ENCODE peak calls at places on chromosomes 3 and 15, in five cellular contexts. Z is mammary epithelial cell, X is GM23338, R is pancreas, B is AG04450. V is an unnamed sample. For H3K27me3, the result is how much of the 10 kb centered on the place peaks cover.

GRCh38 chr3:183975981-183976662 is 41.6 kb downstream of the ABCC5 start:
- DNase-seq in Z (no peak), X (peak), R (no peak), B (no peak), V (no peak)

GRCh38 chr3:99896482-99896881 is 78.8 kb downstream of the CMSS1 start:
- DNase-seq in Z (no peak), X (peak), R (no peak), B (no peak), V (no peak)

GRCh38 chr15:56323435-56323834 is 41.8 kb upstream of the TEX9 start:
- DNase-seq in Z (no peak), X (no peak), R (no peak), B (no peak), V (no peak)

GRCh38 chr3:81443948-81444347 is 317.5 kb downstream of the GBE1 start:
- DNase-seq in Z (peak), X (no peak), R (no peak), B (no peak), V (no peak)

GRCh38 chr3:189363856-189364255 is 192.1 kb downstream of the TPRG1 start:
- DNase-seq in Z (peak), X (no peak), R (no peak), B (no peak), V (no peak)

GRCh38 chr3:77071364-77071763 is 31.5 kb downstream of the ROBO2 start:
- DNase-seq in Z (no peak), X (no peak), R (no peak), B (no peak), V (no peak)

GRCh38 chr3:83477563-83477962 is 1481.2 kb upstream of the CADM2 start:
- DNase-seq in Z (no peak), X (no peak), R (no peak), B (no peak), V (no peak)

GRCh38 chr3:11464356-11464755 is 179.4 kb downstream of the VGLL4 start:
- DNase-seq in Z (no peak), X (no peak), R (no peak), B (no peak), V (no peak)

GRCh38 chr15:76360416-76360815 is 23.8 kb downstream of the ISL2 start:
- DNase-seq in Z (no peak), X (no peak), R (no peak), B (no peak), V (no peak)

GRCh38 chr3:61718565-61718964 is 157.2 kb downstream of the PTPRG start:
- DNase-seq in Z (no peak), X (no peak), R (no peak), B (no peak), V (no peak)

GRCh38 chr3:14377838-14378169 is 24.6 kb upstream of the SLC6A6 start:
- DNase-seq in Z (no peak), X (no peak), R (no peak), B (no peak), V (peak)

GRCh38 chr3:87706176-87706575 is 352.6 kb downstream of the CGGBP1 start:
- DNase-seq in Z (peak), X (no peak), R (no peak), B (no peak), V (no peak)

GRCh38 chr3:119580148-119580760 is 962 bp downstream of the ADPRH start:
- DNase-seq in Z (no peak), X (peak), R (peak), B (no peak), V (no peak)

GRCh38 chr15:87120555-87120954 is 1040.9 kb downstream of the AGBL1 start:
- DNase-seq in Z (no peak), X (no peak), R (no peak), B (no peak), V (no peak)

GRCh38 chr3:171328419-171329082 is 131.7 kb downstream of the TNIK start:
- DNase-seq in Z (no peak), X (peak), R (no peak), B (no peak), V (peak)

GRCh38 chr3:117103645-117104044 is 394.1 kb downstream of the TUSC7 start:
- DNase-seq in Z (no peak), X (peak), R (no peak), B (no peak), V (no peak)

GRCh38 chr3:110157221-110157620 is 819.9 kb upstream of the DPPA4 start:
- DNase-seq in Z (no peak), X (no peak), R (no peak), B (no peak), V (no peak)

GRCh38 chr15:83504365-83504764 is 57.2 kb downstream of the SH3GL3 start:
- DNase-seq in Z (no peak), X (no peak), R (no peak), B (no peak), V (no peak)

GRCh38 chr3:48503406-48504050 is 446 bp downstream of the SHISA5 start:
- DNase-seq in Z (peak), X (peak), R (peak), B (no peak), V (no peak)

GRCh38 chr3:151085227-151085888 is at the start of gene MED12L:
- DNase-seq in Z (peak), X (peak), R (peak), B (peak), V (peak)

GRCh38 chr15:67741313-67741712 is 84.0 kb upstream of the SKOR1 start:
- DNase-seq in Z (no peak), X (no peak), R (no peak), B (no peak), V (no peak)

GRCh38 chr3:11185564-11186317 is 31.4 kb downstream of the HRH1 start:
- DNase-seq in Z (peak), X (no peak), R (peak), B (peak), V (no peak)

GRCh38 chr15:55221090-55222011 is 24.6 kb upstream of the RSL24D1 start:
- DNase-seq in Z (peak), X (peak), R (no peak), B (peak), V (peak)

GRCh38 chr3:30631237-30631961 is 25.0 kb downstream of the TGFBR2 start:
- DNase-seq in Z (no peak), X (no peak), R (no peak), B (no peak), V (peak)

GRCh38 chr3:12392101-12392878 is 92.0 kb upstream of the TSEN2 start:
- DNase-seq in Z (no peak), X (no peak), R (no peak), B (no peak), V (no peak)

GRCh38 chr15:96053039-96054021 is 277.2 kb upstream of the NR2F2 start:
- DNase-seq in Z (peak), X (peak), R (peak), B (no peak), V (no peak)

GRCh38 chr3:191087391-191087790 is 111.7 kb upstream of the OSTN start:
- DNase-seq in Z (no peak), X (no peak), R (no peak), B (no peak), V (no peak)

GRCh38 chr15:22229971-22230815 is 149.9 kb downstream of the OR4M2 start:
- DNase-seq in Z (no peak), X (no peak), R (no peak), B (no peak), V (no peak)

GRCh38 chr15:98216166-98216565 is 255.7 kb downstream of the ARRDC4 start:
- DNase-seq in Z (no peak), X (no peak), R (no peak), B (no peak), V (no peak)

GRCh38 chr3:45796902-45797637 is 734 bp upstream of the SLC6A20 start:
- DNase-seq in Z (no peak), X (no peak), R (no peak), B (no peak), V (no peak)

GRCh38 chr3:18556001-18556408 is 130.9 kb upstream of the SATB1 start:
- DNase-seq in Z (peak), X (no peak), R (no peak), B (no peak), V (no peak)

GRCh38 chr3:171797873-171798272 is 12.4 kb downstream of the PLD1 start:
- DNase-seq in Z (no peak), X (peak), R (no peak), B (no peak), V (no peak)

DNA sequence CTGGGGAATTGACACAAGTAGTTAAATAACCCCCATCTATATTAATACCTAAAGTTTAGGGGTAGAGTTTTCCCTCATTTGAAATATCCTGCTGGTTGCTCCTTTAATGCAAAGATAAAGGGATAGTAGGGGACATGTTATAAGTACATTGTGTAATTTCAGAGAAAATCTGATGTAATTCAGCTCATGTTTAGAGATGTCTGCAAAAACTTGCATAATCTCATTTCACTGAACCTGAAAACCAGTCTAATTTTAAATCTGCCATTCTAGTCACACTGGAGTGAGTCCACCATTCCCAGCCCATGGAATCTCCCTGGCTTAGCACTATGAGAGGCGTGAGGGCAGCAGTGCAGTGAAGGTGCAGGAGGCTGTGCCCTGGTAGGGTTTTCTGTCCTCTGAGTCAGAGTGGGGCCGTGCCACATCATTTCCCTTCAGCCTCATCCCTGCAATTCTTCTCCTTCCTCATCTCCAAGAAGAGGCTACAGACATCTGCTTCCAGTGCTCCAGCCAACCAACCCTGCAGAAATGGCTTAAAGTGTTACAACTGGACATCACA is 246.3 kb upstream of the UMPS start:
- DNase-seq in Z (peak), X (no peak), R (no peak), B (no peak), V (no peak)
- TF ChIP-seq CTCF in Z (no peak), X (no peak), R (no peak), B (no peak), V (no peak)

GRCh38 chr15:100721758-100722550 is 119.6 kb downstream of the ASB7 start:
- DNase-seq in Z (peak), X (no peak), R (peak), B (peak), V (no peak)
- H3K4me3 ChIP-seq in Z (no peak), X (no peak), R (no peak), B (peak), V (no peak)

GRCh38 chr15:73832657-73833056 is 40.7 kb upstream of the TBC1D21 start:
- DNase-seq in Z (no peak), X (peak), R (no peak), B (no peak), V (no peak)

GRCh38 chr15:73822998-73823397 is 50.4 kb upstream of the TBC1D21 start:
- DNase-seq in Z (peak), X (peak), R (no peak), B (no peak), V (no peak)

GRCh38 chr15:73821181-73821580 is 52.2 kb upstream of the TBC1D21 start:
- DNase-seq in Z (no peak), X (no peak), R (no peak), B (no peak), V (no peak)

DNA sequence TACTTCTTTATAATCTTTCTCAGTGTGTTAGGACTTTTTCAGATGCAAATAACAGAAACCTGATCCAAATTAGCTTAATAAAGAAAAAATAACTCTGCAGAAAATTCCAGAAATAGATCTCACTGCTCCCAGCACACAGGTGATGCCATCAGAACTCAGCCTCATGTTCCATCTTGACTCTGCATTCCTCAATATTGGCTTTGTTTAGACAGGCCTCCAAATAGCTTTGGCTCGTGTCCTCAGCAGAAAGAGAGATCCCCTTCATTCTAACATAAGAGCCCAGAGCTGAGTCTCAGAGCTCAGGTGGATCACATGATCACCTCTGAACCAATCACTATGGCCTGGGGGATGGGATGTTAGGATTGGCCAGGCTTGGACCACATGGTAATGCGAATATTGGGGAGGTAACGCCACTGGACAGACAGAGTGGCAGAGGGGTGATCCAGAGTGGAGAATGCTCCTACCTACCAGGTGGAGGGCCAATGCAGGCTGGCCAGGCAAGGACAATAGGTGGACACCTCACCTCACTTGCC is 46.6 kb upstream of the TBC1D21 start:
- DNase-seq in Z (peak), X (no peak), R (no peak), B (no peak), V (no peak)
- H3K27me3 ChIP-seq in Z (under half), X (under half), R (under half), B (under half), V (under half)

GRCh38 chr3:129278439-129278969 is at the start of gene HMCES:
- DNase-seq in Z (peak), X (peak), R (peak), B (peak), V (peak)
- TF ChIP-seq CTCF in Z (no peak), X (no peak), R (no peak), B (no peak), V (no peak)

DNA sequence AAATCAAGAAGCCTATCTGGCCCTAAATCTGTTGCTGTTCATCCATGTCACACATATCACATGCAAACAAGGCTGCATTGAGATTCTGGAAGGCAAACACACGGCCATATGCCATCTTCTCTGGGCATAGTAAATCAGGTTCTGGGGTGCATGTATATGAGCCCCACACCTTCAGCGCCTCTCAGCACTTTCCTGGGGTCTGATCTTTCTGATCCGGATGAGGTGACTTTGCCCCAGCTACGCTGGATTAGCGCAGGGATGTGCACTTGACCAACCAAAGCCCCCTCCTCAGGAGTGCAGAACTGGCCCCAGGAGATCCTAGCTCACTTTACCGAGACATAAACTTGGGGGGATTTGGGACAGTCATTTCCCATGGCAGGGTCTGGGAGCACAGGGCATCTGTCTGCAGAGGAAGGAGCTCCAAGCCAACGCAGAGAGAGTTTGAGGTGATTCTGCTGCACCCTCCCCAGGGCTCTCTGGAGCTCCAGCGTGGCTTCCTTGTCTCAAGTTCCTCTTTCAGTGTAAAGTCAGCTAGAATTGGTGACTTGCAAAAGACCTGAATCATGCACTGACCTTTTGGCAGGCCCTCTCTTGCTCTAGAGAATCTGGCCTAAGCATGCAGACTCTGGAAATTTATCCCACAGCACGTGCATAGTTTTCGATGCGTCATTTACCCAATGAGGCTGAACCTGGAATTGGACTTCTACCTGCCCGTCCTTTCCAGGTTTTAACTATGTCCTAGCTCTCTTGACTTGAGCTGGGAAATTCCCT is 63.5 kb upstream of the KLF13 start:
- DNase-seq in Z (peak), X (no peak), R (peak), B (no peak), V (no peak)
- H3K4me3 ChIP-seq in Z (no peak), X (no peak), R (no peak), B (no peak), V (peak)

GRCh38 chr15:93897377-93897776 is 334.0 kb upstream of the MCTP2 start:
- DNase-seq in Z (peak), X (no peak), R (no peak), B (no peak), V (no peak)

GRCh38 chr15:93899817-93900216 is 331.5 kb upstream of the MCTP2 start:
- DNase-seq in Z (no peak), X (no peak), R (no peak), B (no peak), V (no peak)

GRCh38 chr15:93895976-93896770 is 335.2 kb upstream of the MCTP2 start:
- DNase-seq in Z (no peak), X (no peak), R (no peak), B (no peak), V (no peak)

GRCh38 chr15:93894438-93894837 is 336.9 kb upstream of the MCTP2 start:
- DNase-seq in Z (no peak), X (no peak), R (no peak), B (no peak), V (no peak)
- H3K27me3 ChIP-seq in Z (under half), X (under half), R (under half), B (under half), V (under half)

V was measured in CD8-positive, alpha-beta T cell.